ENCODE peak calls at places on chromosomes 3 and 15, in six cellular contexts. Y is Caco-2, I is colonic mucosa, P is fibroblast of lung, A is pancreas, N is IMR-90. B is an unnamed sample.

GRCh38 chr3:124826703-124827102 is 60.5 kb downstream of the ITGB5 start:
- DNase-seq in I (no peak), P (peak; percentile 94), Y (no peak), N (peak; percentile 93), A (no peak), B (no peak)

GRCh38 chr15:92159906-92160841 is 233.5 kb upstream of the ST8SIA2 start:
- DNase-seq in A (no peak), N (no peak), P (no peak), Y (no peak), I (no peak), B (no peak)

GRCh38 chr15:40277472-40277871 is 5.4 kb downstream of the ANKRD63 start:
- DNase-seq in N (no peak), I (no peak), A (no peak), Y (no peak), P (no peak), B (no peak)

GRCh38 chr3:13879946-13880810 is at the start of gene WNT7A:
- DNase-seq in N (no peak), I (no peak), Y (peak; percentile 62), P (no peak), A (no peak), B (no peak)

GRCh38 chr15:91948001-91948608 is 94.6 kb downstream of the SLCO3A1 start:
- DNase-seq in N (peak; percentile 73), Y (no peak), I (peak; percentile 34), P (peak; percentile 16), A (peak; percentile 46), B (no peak)

GRCh38 chr15:78934063-78935023 is 10.5 kb downstream of the CTSH start:
- DNase-seq in Y (no peak), A (no peak), N (no peak), P (peak; percentile 35), I (no peak), B (no peak)

GRCh38 chr3:137845666-137846065 is 81.6 kb downstream of the SOX14 start:
- DNase-seq in A (no peak), I (no peak), N (no peak), P (no peak), Y (no peak), B (no peak)

GRCh38 chr15:42226648-42227047 is 18.5 kb upstream of the VPS39 start:
- DNase-seq in I (no peak), P (no peak), Y (no peak), A (no peak), N (no peak), B (no peak)

GRCh38 chr3:157532529-157533297 is 29.5 kb upstream of the VEPH1 start:
- DNase-seq in N (peak; percentile 92), P (peak; percentile 96), A (peak; percentile 24), Y (peak; percentile 58), I (peak; percentile 38), B (peak; percentile 58)

GRCh38 chr15:52295421-52295991 is at the start of gene MYO5C:
- DNase-seq in Y (peak; percentile 93), I (peak; percentile 93), A (peak; percentile 96), P (no peak), N (no peak), B (no peak)

GRCh38 chr3:194711286-194711685 is 25.6 kb downstream of the FAM43A start:
- DNase-seq in A (no peak), I (no peak), Y (no peak), P (no peak), N (no peak), B (no peak)

GRCh38 chr15:92900712-92901052 is 558 bp downstream of the CHD2 start:
- DNase-seq in A (no peak), Y (no peak), I (no peak), P (peak; percentile 29), N (no peak), B (no peak)

GRCh38 chr3:186510374-186511079 is 33.7 kb downstream of the CRYGS start:
- DNase-seq in A (no peak), Y (no peak), N (no peak), I (no peak), P (peak; percentile 13), B (no peak)

GRCh38 chr15:75947117-75947516 is 43.4 kb downstream of the FBXO22 start:
- DNase-seq in Y (no peak), I (no peak), P (peak; percentile 53), N (peak; percentile 77), A (no peak), B (peak; percentile 49)

GRCh38 chr15:37903932-37904493 is 30.4 kb upstream of the TMCO5A start:
- DNase-seq in P (no peak), Y (no peak), I (no peak), A (no peak), N (no peak), B (no peak)

GRCh38 chr15:29122506-29122905 is 147.1 kb downstream of the NSMCE3 start:
- DNase-seq in N (no peak), P (no peak), A (no peak), I (no peak), Y (no peak), B (no peak)

GRCh38 chr3:162041622-162042021 is 545.0 kb downstream of the OTOL1 start:
- DNase-seq in Y (no peak), N (no peak), A (no peak), P (no peak), I (no peak), B (no peak)

GRCh38 chr3:189137416-189137815 is 34.4 kb upstream of the TPRG1 start:
- DNase-seq in I (no peak), P (no peak), Y (no peak), A (no peak), N (no peak), B (no peak)

GRCh38 chr3:44175070-44175469 is 66.6 kb upstream of the TOPAZ1 start:
- DNase-seq in P (no peak), I (no peak), N (no peak), Y (no peak), A (no peak), B (no peak)

GRCh38 chr3:175951047-175951694 is 1092.0 kb downstream of the NAALADL2 start:
- DNase-seq in Y (no peak), A (no peak), P (peak; percentile 50), I (no peak), N (peak; percentile 65), B (peak; percentile 63)

DNA sequence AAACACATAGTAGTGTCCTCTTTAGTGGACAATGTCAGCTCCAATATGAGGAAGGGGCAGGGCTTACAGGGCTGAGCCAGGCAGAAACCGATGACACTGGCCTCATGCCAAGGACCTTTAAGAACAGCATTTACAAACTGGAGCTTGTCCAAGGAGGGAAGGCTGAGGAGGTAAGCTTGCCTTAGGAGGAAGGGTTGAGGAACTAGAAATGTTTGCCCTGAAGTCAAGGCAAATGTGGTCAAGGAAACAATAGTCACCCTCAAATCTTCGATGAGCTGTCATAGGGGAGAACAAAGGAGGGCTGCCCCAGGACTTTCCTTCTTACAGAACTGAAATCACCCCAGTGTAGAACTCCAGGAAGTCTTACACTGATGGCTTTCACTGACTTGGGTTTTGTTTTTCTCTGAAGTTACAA is 136.4 kb downstream of the LIPC start:
- DNase-seq in I (peak; percentile 74), Y (no peak), A (peak; percentile 46), P (no peak), N (no peak), B (no peak)
- H3K4me3 ChIP-seq in I (no peak overlapping the region), Y (no peak overlapping the region), A (no peak overlapping the region), P (no peak overlapping the region), N (no peak overlapping the region), B (no peak overlapping the region)

DNA sequence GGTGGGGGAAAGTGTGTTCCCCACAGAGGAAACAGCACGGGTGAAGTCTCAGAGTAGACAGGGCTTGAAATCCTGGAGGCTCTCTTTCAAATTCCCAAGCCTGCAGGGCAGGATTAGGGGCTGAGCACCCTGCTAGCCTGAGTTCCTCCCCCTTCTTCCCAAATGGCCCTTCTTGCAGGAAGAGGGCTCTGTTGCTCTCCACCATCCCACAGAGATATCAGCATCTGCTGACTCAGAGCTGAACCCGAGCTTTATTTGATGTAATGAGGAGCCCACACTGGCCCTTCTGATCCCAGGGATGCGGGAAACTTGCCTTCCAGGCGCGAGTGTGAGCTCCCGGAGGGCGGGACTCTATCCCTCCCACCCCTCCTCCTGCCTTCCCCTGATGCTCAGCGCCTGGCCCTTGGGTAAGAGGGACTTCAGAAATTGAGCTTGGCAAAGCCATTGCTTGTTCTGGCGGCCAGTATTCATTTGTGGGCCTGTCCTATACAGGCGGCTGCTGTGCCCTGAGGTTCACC is 1.4 kb upstream of the STRA6 start:
- DNase-seq in I (no peak), Y (no peak), N (peak; percentile 80), A (no peak), P (peak; percentile 57), B (no peak)
- TF ChIP-seq CTCF in I (no peak), Y (no peak), N (peak; percentile 2), A (no peak), P (no peak), B (no peak)

DNA sequence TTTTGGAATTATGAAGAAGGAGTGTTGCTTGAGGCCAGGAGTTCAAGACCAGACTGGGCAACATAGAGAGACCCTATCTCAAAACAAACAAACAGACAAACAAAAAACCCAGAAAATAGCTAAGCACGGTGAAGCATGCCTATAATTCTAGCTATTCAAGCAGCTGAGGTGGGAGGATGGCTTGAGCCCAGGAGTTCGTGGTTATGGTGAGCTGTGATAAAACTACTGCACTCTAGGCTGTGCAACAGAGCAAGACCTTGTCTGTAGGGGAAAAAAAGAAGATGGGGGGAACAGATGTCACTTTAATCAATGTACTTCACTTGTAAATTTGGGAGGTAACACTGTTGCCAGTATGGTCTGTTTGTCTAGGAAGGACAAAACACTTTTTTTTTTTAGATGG is 18.7 kb upstream of the EOMES start:
- DNase-seq in A (no peak), N (no peak), I (no peak), Y (no peak), P (no peak), B (no peak)
- H3K36me3 ChIP-seq in A (no peaks in the 10 kb centered on the region), N (no peaks in the 10 kb centered on the region), I (no peaks in the 10 kb centered on the region), Y (no peaks in the 10 kb centered on the region), P (no peaks in the 10 kb centered on the region), B (no peaks in the 10 kb centered on the region)

GRCh38 chr3:190554197-190554596 is 40.3 kb downstream of the IL1RAP start:
- DNase-seq in A (no peak), Y (no peak), P (no peak), I (no peak), N (no peak), B (no peak)
- H3K4me3 ChIP-seq in A (no peak overlapping the region), Y (no peak overlapping the region), P (no peak overlapping the region), I (no peak overlapping the region), N (no peak overlapping the region), B (no peak overlapping the region)

GRCh38 chr3:1987983-1988382 is 110.7 kb upstream of the CNTN4 start:
- DNase-seq in P (no peak), A (peak; percentile 21), I (peak; percentile 22), N (no peak), Y (peak; percentile 18), B (no peak)
- TF ChIP-seq CTCF in P (peak; percentile 1), A (peak; percentile 15), I (peak; percentile 17), N (no peak), Y (peak; percentile 55), B (no peak)

GRCh38 chr3:129433565-129433964 is 5.1 kb upstream of the EFCAB12 start:
- DNase-seq in P (no peak), A (no peak), I (no peak), Y (no peak), N (no peak), B (no peak)
- H3K36me3 ChIP-seq in P (peaks cover 13% of the 10 kb centered on the region), A (peaks cover 14% of the 10 kb centered on the region), I (no peaks in the 10 kb centered on the region), Y (peaks cover 3% of the 10 kb centered on the region), N (peaks cover 30% of the 10 kb centered on the region), B (peaks cover 14% of the 10 kb centered on the region)

B was measured in BJ.